ENCODE peak calls at places on chromosomes 3 and 15, in seven cellular contexts. L, Y, H, K, J, A and F are unnamed samples.

GRCh38 chr15:42083605-42083908 is 10.8 kb downstream of the PLA2G4D start:
- DNase-seq in L (no peak), Y (no peak), H (peak), K (no peak), J (no peak), A (no peak), F (no peak)

GRCh38 chr15:42118650-42119531 is 24.5 kb upstream of the PLA2G4D start:
- DNase-seq in L (no peak), Y (peak), H (no peak), K (no peak), J (no peak), A (no peak), F (peak)

GRCh38 chr15:70491183-70491621 is 272.2 kb downstream of the UACA start:
- DNase-seq in L (no peak), Y (no peak), H (no peak), K (no peak), J (no peak), A (no peak), F (no peak)

GRCh38 chr3:30199096-30199734 is 407.2 kb upstream of the TGFBR2 start:
- DNase-seq in L (peak), Y (peak), H (peak), K (peak), J (peak), A (peak), F (no peak)

GRCh38 chr3:128083980-128084674 is 31.9 kb downstream of the SEC61A1 start:
- DNase-seq in L (peak), Y (peak), H (no peak), K (no peak), J (no peak), A (peak), F (no peak)

GRCh38 chr3:8663177-8664061 is 18.8 kb upstream of the SSUH2 start:
- DNase-seq in L (peak), Y (peak), H (peak), K (peak), J (peak), A (peak), F (no peak)

GRCh38 chr15:65630760-65631159 is 9.0 kb downstream of the SLC24A1 start:
- DNase-seq in L (no peak), Y (no peak), H (no peak), K (no peak), J (no peak), A (no peak), F (no peak)

GRCh38 chr3:172384836-172385235 is 63.4 kb downstream of the GHSR start:
- DNase-seq in L (no peak), Y (no peak), H (no peak), K (no peak), J (no peak), A (no peak), F (no peak)

GRCh38 chr15:71011503-71012155 is 103.6 kb upstream of the THSD4 start:
- DNase-seq in L (peak), Y (peak), H (no peak), K (no peak), J (no peak), A (no peak), F (no peak)

GRCh38 chr15:37032091-37032775 is 68.1 kb downstream of the MEIS2 start:
- DNase-seq in L (no peak), Y (no peak), H (no peak), K (no peak), J (no peak), A (no peak), F (no peak)

GRCh38 chr15:100703032-100703578 is 100.7 kb downstream of the ASB7 start:
- DNase-seq in L (peak), Y (no peak), H (peak), K (no peak), J (no peak), A (no peak), F (no peak)

GRCh38 chr3:48013288-48013980 is 2.8 kb downstream of the MAP4 start:
- DNase-seq in L (peak), Y (peak), H (no peak), K (no peak), J (no peak), A (peak), F (no peak)

GRCh38 chr15:69074011-69074842 is 59.7 kb downstream of the NOX5 start:
- DNase-seq in L (peak), Y (peak), H (peak), K (peak), J (peak), A (peak), F (no peak)

GRCh38 chr3:122572940-122573412 is 4.5 kb upstream of the PARP15 start:
- DNase-seq in L (peak), Y (peak), H (no peak), K (no peak), J (no peak), A (peak), F (no peak)

GRCh38 chr3:159766563-159767185 is 222.0 kb upstream of the IL12A start:
- DNase-seq in L (peak), Y (no peak), H (no peak), K (no peak), J (no peak), A (no peak), F (no peak)
- TF ChIP-seq CTCF in L (peak), Y (no peak), H (no peak), K (peak), J (peak), A (no peak), F (peak)

GRCh38 chr3:117549716-117550115 is 840.1 kb downstream of the TUSC7 start:
- DNase-seq in L (no peak), Y (no peak), H (no peak), K (no peak), J (no peak), A (no peak), F (no peak)
- TF ChIP-seq CTCF in L (no peak), Y (no peak), H (no peak), K (no peak), J (no peak), A (no peak), F (peak)

GRCh38 chr3:177899275-177900067 is 636.8 kb upstream of the KCNMB2 start:
- DNase-seq in L (no peak), Y (no peak), H (no peak), K (no peak), J (no peak), A (no peak), F (no peak)
- TF ChIP-seq CTCF in L (no peak), Y (no peak), H (no peak), K (no peak), J (no peak), A (no peak), F (no peak)

GRCh38 chr3:113329757-113330156 is 111.5 kb downstream of the CFAP44 start:
- DNase-seq in L (no peak), Y (no peak), H (no peak), K (no peak), J (no peak), A (no peak), F (no peak)
- TF ChIP-seq CTCF in L (no peak), Y (no peak), H (no peak), K (no peak), J (no peak), A (no peak), F (no peak)